ENCODE peak calls at places on chromosomes 7 and 10, in four cellular contexts. G, J, H and I are unnamed samples.

GRCh38 chr10:49056356-49056755 is 59.0 kb downstream of the VSTM4 start:
- DNase-seq in G (no peak), H (no peak), J (no peak), I (no peak)

GRCh38 chr7:110835209-110835608 is 255.7 kb upstream of the LRRN3 start:
- DNase-seq in J (no peak), G (no peak), H (no peak), I (no peak)

GRCh38 chr7:118902600-118902999 is 678.1 kb downstream of the ANKRD7 start:
- DNase-seq in H (no peak), J (no peak), G (no peak), I (no peak)

GRCh38 chr10:86850481-86850880 is 94.1 kb downstream of the BMPR1A start:
- DNase-seq in J (no peak), H (no peak), G (no peak), I (no peak)

GRCh38 chr7:34584526-34584925 is 73.5 kb upstream of the NPSR1 start:
- DNase-seq in H (no peak), G (no peak), J (no peak), I (no peak)

GRCh38 chr10:17607603-17608332 is 9.4 kb downstream of the HACD1 start:
- DNase-seq in J (peak), G (peak), H (no peak), I (no peak)

GRCh38 chr10:23351914-23352313 is 7.3 kb upstream of the C10orf67 start:
- DNase-seq in H (no peak), G (peak), J (peak), I (no peak)

GRCh38 chr7:132650498-132650897 is 74.2 kb upstream of the PLXNA4 start:
- DNase-seq in G (peak), H (no peak), J (peak), I (no peak)

GRCh38 chr7:76997381-76998262 is 34.5 kb downstream of the SPDYE17 start:
- DNase-seq in G (no peak), H (no peak), J (no peak), I (no peak)

GRCh38 chr10:122115874-122116273 is 126.9 kb downstream of the TACC2 start:
- DNase-seq in H (no peak), G (no peak), J (no peak), I (no peak)

GRCh38 chr10:58820862-58821559 is 308.3 kb downstream of the BICC1 start:
- DNase-seq in G (peak), J (peak), H (no peak), I (no peak)

GRCh38 chr10:77849039-77849664 is 77.4 kb downstream of the DLG5 start:
- DNase-seq in H (no peak), G (no peak), J (no peak), I (no peak)

GRCh38 chr7:20797174-20798080 is 10.7 kb upstream of the SP8 start:
- DNase-seq in G (no peak), H (peak), J (no peak), I (peak)

GRCh38 chr10:110535958-110536891 is 31.3 kb upstream of the SMC3 start:
- DNase-seq in H (no peak), J (peak), G (peak), I (peak)

GRCh38 chr10:82796510-82796909 is 921.5 kb downstream of the NRG3 start:
- DNase-seq in G (no peak), J (no peak), H (no peak), I (no peak)

GRCh38 chr10:28913436-28913835 is 236.1 kb downstream of the BAMBI start:
- DNase-seq in G (no peak), H (no peak), J (no peak), I (no peak)

GRCh38 chr10:61286695-61287094 is 166.5 kb downstream of the TMEM26 start:
- DNase-seq in J (no peak), G (no peak), H (no peak), I (no peak)

GRCh38 chr7:47657126-47657525 is 75.2 kb upstream of the TNS3 start:
- DNase-seq in G (no peak), J (no peak), H (no peak), I (no peak)

GRCh38 chr7:47651355-47652317 is 69.7 kb upstream of the TNS3 start:
- DNase-seq in G (peak), J (peak), H (no peak), I (no peak)

GRCh38 chr7:47652591-47652990 is 70.7 kb upstream of the TNS3 start:
- DNase-seq in J (no peak), G (no peak), H (no peak), I (no peak)

GRCh38 chr7:47654672-47655340 is 72.9 kb upstream of the TNS3 start:
- DNase-seq in H (no peak), J (peak), G (peak), I (no peak)

DNA sequence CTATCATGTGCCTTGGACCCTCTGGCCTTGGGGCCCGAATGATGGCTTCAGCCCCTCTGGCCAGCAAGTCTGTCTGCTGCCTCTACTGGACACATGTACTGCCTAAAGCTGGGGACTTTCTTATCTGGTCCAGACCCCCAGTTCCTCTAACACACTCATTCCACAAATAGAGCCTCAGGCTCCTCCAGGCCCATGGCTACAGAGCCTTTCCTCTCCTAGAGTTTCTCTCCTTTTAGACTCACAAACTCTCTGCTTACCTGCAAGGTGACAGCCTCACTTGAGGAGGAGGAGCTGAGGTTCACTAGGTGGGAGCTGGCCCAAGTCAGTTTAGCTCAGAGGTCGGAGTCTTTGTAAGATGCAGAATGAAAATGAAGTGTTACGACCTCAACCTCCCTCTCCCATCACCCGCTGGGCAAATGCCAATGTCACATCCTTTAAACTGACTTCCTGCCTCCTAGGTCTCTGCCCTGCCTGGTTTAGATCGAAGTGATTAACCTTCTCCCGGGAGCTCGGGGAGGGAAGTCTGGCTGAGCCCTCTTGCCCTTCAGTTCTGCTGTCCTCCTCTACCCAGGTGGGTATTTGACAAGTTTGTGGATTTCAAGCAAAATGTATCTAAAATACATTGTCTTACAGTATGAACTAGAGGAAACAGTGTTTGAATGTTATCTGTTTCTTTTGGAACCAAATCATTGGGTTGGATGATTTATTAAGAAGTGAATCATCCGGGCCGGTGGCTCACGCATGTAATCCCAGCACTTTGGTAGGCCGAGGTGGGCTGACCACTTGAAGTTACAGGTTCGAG is 71.8 kb upstream of the TNS3 start:
- DNase-seq in G (no peak), H (no peak), J (peak), I (no peak)
- TF ChIP-seq CTCF in G (peak), H (no peak), J (peak), I (no peak)

DNA sequence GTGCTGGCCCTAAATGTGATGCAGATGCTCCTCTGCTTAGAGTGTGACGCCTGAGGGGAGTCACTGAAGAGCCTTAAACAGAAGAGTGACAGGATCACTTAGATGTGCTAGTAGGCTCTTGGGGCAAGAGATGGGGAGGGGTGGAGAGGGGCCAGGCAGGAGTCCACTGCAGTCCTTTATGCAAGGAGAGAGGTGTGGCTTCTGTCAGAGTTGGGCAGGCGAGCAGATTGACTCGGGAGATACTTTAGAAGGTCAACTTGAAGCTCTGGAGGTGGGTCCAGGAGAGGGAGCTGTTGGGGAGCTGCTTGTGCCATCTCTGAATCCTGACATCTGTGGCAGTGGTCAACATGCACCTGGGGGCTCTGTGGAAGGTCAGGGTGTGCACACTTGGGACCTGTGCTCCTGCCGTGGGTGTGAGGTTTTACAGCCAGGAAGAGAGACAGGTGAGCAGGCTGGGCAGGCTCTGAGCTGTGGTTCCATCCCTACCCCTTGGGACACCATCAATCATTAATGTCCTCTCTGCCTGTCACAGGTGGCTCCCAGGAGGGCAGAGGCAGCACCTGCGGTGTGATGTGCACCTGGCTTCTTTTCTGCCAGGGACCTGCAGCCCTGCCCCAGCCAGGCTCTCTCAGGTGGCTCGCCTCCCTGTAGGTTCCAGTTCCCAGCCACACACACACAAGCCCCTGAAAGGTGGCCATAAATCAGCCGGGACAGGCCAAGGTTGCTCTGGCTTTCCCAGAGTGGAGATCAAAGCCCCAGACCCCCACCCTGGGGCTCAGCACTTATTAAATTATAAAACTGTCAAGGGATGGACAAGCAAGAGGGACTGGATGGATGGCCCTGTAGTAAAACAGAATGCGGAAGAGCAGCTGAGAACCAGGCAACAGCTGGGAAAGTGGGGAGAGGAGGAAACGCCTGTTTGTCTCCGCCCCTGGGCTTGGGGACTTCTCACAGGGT is 14.0 kb downstream of the NEURL1 start:
- DNase-seq in G (no peak), J (no peak), H (peak), I (no peak)
- TF ChIP-seq CTCF in G (no peak), J (no peak), H (no peak), I (no peak)

GRCh38 chr10:101558671-101559595 is 29.1 kb downstream of the POLL start:
- DNase-seq in J (no peak), G (no peak), H (no peak), I (no peak)
- TF ChIP-seq CTCF in J (no peak), G (no peak), H (no peak), I (no peak)

GRCh38 chr10:108566216-108567107 is 1356.8 kb downstream of the XPNPEP1 start:
- DNase-seq in H (no peak), J (no peak), G (no peak), I (peak)

DNA sequence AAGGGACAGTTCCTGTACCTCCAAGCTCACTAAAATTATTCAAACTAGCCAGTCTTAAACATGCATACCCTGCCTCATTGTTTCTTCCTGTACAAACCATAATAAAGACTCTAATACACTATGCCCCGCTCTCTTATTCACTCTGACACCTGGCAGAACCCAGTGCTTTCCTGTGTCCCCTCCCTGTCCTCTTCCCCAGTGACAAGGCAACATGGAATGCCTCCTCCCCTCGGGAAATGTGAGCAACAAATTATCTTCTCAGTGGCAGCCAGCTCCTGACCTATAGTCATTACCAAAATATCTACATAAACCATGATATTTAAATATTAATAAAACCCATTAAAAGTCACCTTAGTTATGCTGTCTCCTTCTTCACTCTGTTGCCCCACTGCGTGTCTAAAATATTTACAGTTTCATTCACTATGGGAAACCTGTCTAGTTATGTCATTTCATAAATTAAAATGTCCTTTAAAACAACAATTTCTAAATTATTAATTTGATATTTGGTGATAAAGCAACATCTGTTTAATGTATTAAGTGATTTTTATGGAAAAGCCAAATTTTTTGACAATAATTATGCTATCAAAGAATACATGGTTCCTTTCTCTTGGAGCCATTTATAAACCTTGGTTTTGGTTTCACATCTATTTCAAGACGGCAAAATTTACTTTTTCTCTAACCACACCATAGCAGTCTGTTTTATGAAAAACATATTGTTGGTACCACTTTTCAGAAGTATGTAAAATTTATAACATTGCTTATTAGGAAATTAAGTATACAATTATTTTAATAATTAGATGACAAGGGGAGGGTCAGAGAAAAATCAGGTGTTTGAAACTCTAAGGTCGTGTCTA is 1355.2 kb downstream of the XPNPEP1 start:
- DNase-seq in J (no peak), G (no peak), H (no peak), I (no peak)
- TF ChIP-seq CTCF in J (no peak), G (no peak), H (no peak), I (no peak)

GRCh38 chr7:25918731-25919130 is 233.3 kb upstream of the NFE2L3 start:
- DNase-seq in G (no peak), H (no peak), J (no peak), I (no peak)
- TF ChIP-seq CTCF in G (no peak), H (no peak), J (no peak), I (no peak)

GRCh38 chr10:57715233-57715632 is 552.5 kb downstream of the IPMK start:
- DNase-seq in G (no peak), H (no peak), J (no peak), I (no peak)

GRCh38 chr10:57716884-57717283 is 550.8 kb downstream of the IPMK start:
- DNase-seq in J (peak), H (no peak), G (no peak), I (no peak)
- TF ChIP-seq CTCF in J (peak), H (peak), G (peak), I (peak)